ENCODE peak calls at places on chromosome 7, in five cellular contexts. One of them, this sample, is unnamed.

GRCh38 chr7:2738766-2739549 is 51.0 kb downstream of the AMZ1 start:
- DNase-seq in IMR-90: no peak
- DNase-seq in CD4-positive, alpha-beta T cell: no peak
- DNase-seq in left ventricle myocardium inferior: no peak
- DNase-seq in pancreas: no peak
- DNase-seq in this sample: no peak

GRCh38 chr7:23292623-23293022 is 6.5 kb upstream of the MALSU1 start:
- DNase-seq in IMR-90: no peak
- DNase-seq in CD4-positive, alpha-beta T cell: no peak
- DNase-seq in left ventricle myocardium inferior: no peak
- DNase-seq in pancreas: no peak
- DNase-seq in this sample: no peak

GRCh38 chr7:2043316-2044039 is 189.3 kb downstream of the MAD1L1 start:
- DNase-seq in IMR-90: no peak
- DNase-seq in CD4-positive, alpha-beta T cell: peak
- DNase-seq in left ventricle myocardium inferior: peak
- DNase-seq in pancreas: peak
- DNase-seq in this sample: no peak

GRCh38 chr7:151761957-151762356 is 115.0 kb downstream of the PRKAG2 start:
- DNase-seq in IMR-90: no peak
- DNase-seq in CD4-positive, alpha-beta T cell: no peak
- DNase-seq in left ventricle myocardium inferior: no peak
- DNase-seq in pancreas: no peak
- DNase-seq in this sample: no peak

GRCh38 chr7:78702770-78703169 is 750.7 kb downstream of the MAGI2 start:
- DNase-seq in IMR-90: peak
- DNase-seq in CD4-positive, alpha-beta T cell: no peak
- DNase-seq in left ventricle myocardium inferior: no peak
- DNase-seq in pancreas: no peak
- DNase-seq in this sample: no peak

GRCh38 chr7:2958416-2959342 is 85.0 kb downstream of the CARD11 start:
- DNase-seq in IMR-90: no peak
- DNase-seq in CD4-positive, alpha-beta T cell: peak
- DNase-seq in left ventricle myocardium inferior: no peak
- DNase-seq in pancreas: peak
- DNase-seq in this sample: no peak

GRCh38 chr7:127629268-127629854 is 11.4 kb upstream of the PAX4 start:
- DNase-seq in IMR-90: no peak
- DNase-seq in CD4-positive, alpha-beta T cell: peak
- DNase-seq in left ventricle myocardium inferior: no peak
- DNase-seq in pancreas: peak
- DNase-seq in this sample: no peak

GRCh38 chr7:151806204-151806603 is 70.7 kb downstream of the PRKAG2 start:
- DNase-seq in IMR-90: no peak
- DNase-seq in CD4-positive, alpha-beta T cell: no peak
- DNase-seq in left ventricle myocardium inferior: no peak
- DNase-seq in pancreas: peak
- DNase-seq in this sample: no peak

GRCh38 chr7:12199363-12199762 is 11.7 kb upstream of the TMEM106B start:
- DNase-seq in IMR-90: peak
- DNase-seq in CD4-positive, alpha-beta T cell: no peak
- DNase-seq in left ventricle myocardium inferior: no peak
- DNase-seq in pancreas: no peak
- DNase-seq in this sample: no peak

GRCh38 chr7:116354546-116355422 is 144.4 kb downstream of the TES start:
- DNase-seq in IMR-90: peak
- DNase-seq in CD4-positive, alpha-beta T cell: no peak
- DNase-seq in left ventricle myocardium inferior: peak
- DNase-seq in pancreas: peak
- DNase-seq in this sample: no peak

GRCh38 chr7:106104861-106105260 is 7.3 kb downstream of the SYPL1 start:
- DNase-seq in IMR-90: no peak
- DNase-seq in CD4-positive, alpha-beta T cell: no peak
- DNase-seq in left ventricle myocardium inferior: no peak
- DNase-seq in pancreas: no peak
- DNase-seq in this sample: no peak

GRCh38 chr7:123682690-123683089 is 27.0 kb downstream of the LMOD2 start:
- DNase-seq in IMR-90: peak
- DNase-seq in CD4-positive, alpha-beta T cell: no peak
- DNase-seq in left ventricle myocardium inferior: no peak
- DNase-seq in pancreas: no peak
- DNase-seq in this sample: no peak

GRCh38 chr7:89837515-89837914 is 316.8 kb upstream of the STEAP1 start:
- DNase-seq in IMR-90: no peak
- DNase-seq in CD4-positive, alpha-beta T cell: no peak
- DNase-seq in left ventricle myocardium inferior: no peak
- DNase-seq in pancreas: no peak
- DNase-seq in this sample: no peak

GRCh38 chr7:72244826-72245398 is 167.2 kb downstream of the CALN1 start:
- DNase-seq in IMR-90: no peak
- DNase-seq in CD4-positive, alpha-beta T cell: no peak
- DNase-seq in left ventricle myocardium inferior: no peak
- DNase-seq in pancreas: no peak
- DNase-seq in this sample: peak

GRCh38 chr7:121391686-121392085 is 4.4 kb downstream of the FAM3C start:
- DNase-seq in IMR-90: no peak
- DNase-seq in CD4-positive, alpha-beta T cell: no peak
- DNase-seq in left ventricle myocardium inferior: no peak
- DNase-seq in pancreas: no peak
- DNase-seq in this sample: no peak

GRCh38 chr7:90552521-90552920 is 43.6 kb upstream of the CDK14 start:
- DNase-seq in IMR-90: peak
- DNase-seq in CD4-positive, alpha-beta T cell: no peak
- DNase-seq in left ventricle myocardium inferior: no peak
- DNase-seq in pancreas: no peak
- DNase-seq in this sample: no peak

GRCh38 chr7:36278069-36278766 is 111.4 kb upstream of the ANLN start:
- DNase-seq in IMR-90: no peak
- DNase-seq in CD4-positive, alpha-beta T cell: no peak
- DNase-seq in left ventricle myocardium inferior: no peak
- DNase-seq in pancreas: no peak
- DNase-seq in this sample: no peak

GRCh38 chr7:5695037-5695708 is 86.3 kb downstream of the RNF216 start:
- DNase-seq in IMR-90: peak
- DNase-seq in CD4-positive, alpha-beta T cell: peak
- DNase-seq in left ventricle myocardium inferior: no peak
- DNase-seq in pancreas: no peak
- DNase-seq in this sample: peak

GRCh38 chr7:92834661-92835139 is 1.7 kb downstream of the CDK6 start:
- DNase-seq in IMR-90: no peak
- DNase-seq in CD4-positive, alpha-beta T cell: no peak
- DNase-seq in left ventricle myocardium inferior: no peak
- DNase-seq in pancreas: peak
- DNase-seq in this sample: no peak

GRCh38 chr7:155166673-155167370 is 96.7 kb downstream of the HTR5A start:
- DNase-seq in IMR-90: peak
- DNase-seq in CD4-positive, alpha-beta T cell: no peak
- DNase-seq in left ventricle myocardium inferior: no peak
- DNase-seq in pancreas: no peak
- DNase-seq in this sample: no peak

GRCh38 chr7:74656421-74656910 is 1.1 kb upstream of the GTF2I start:
- DNase-seq in IMR-90: no peak
- DNase-seq in CD4-positive, alpha-beta T cell: peak
- DNase-seq in left ventricle myocardium inferior: peak
- DNase-seq in pancreas: peak
- DNase-seq in this sample: peak

GRCh38 chr7:78398081-78398480 is 599.5 kb downstream of the PHTF2 start:
- DNase-seq in IMR-90: no peak
- DNase-seq in CD4-positive, alpha-beta T cell: no peak
- DNase-seq in left ventricle myocardium inferior: no peak
- DNase-seq in pancreas: no peak
- DNase-seq in this sample: peak

GRCh38 chr7:17521437-17521836 is 223.0 kb downstream of the AHR start:
- DNase-seq in IMR-90: peak
- DNase-seq in CD4-positive, alpha-beta T cell: no peak
- DNase-seq in left ventricle myocardium inferior: no peak
- DNase-seq in pancreas: no peak
- DNase-seq in this sample: no peak

GRCh38 chr7:50594734-50595537 is 29.7 kb upstream of the DDC start:
- DNase-seq in IMR-90: no peak
- DNase-seq in CD4-positive, alpha-beta T cell: no peak
- DNase-seq in left ventricle myocardium inferior: no peak
- DNase-seq in pancreas: no peak
- DNase-seq in this sample: no peak
- H3K27ac ChIP-seq in IMR-90: no peak
- H3K27ac ChIP-seq in CD4-positive, alpha-beta T cell: no peak
- H3K27ac ChIP-seq in left ventricle myocardium inferior: no peak
- H3K27ac ChIP-seq in pancreas: no peak
- H3K27ac ChIP-seq in this sample: no peak

GRCh38 chr7:140638311-140638791 is 2.3 kb downstream of the DENND2A start:
- DNase-seq in IMR-90: peak
- DNase-seq in CD4-positive, alpha-beta T cell: no peak
- DNase-seq in left ventricle myocardium inferior: no peak
- DNase-seq in pancreas: no peak
- DNase-seq in this sample: no peak

GRCh38 chr7:140631602-140632001 is 9.0 kb downstream of the DENND2A start:
- DNase-seq in IMR-90: no peak
- DNase-seq in CD4-positive, alpha-beta T cell: no peak
- DNase-seq in left ventricle myocardium inferior: no peak
- DNase-seq in pancreas: no peak
- DNase-seq in this sample: no peak

GRCh38 chr7:140639366-140640053 is 1.1 kb downstream of the DENND2A start:
- DNase-seq in IMR-90: peak
- DNase-seq in CD4-positive, alpha-beta T cell: no peak
- DNase-seq in left ventricle myocardium inferior: no peak
- DNase-seq in pancreas: peak
- DNase-seq in this sample: no peak

GRCh38 chr7:140635821-140636220 is 4.8 kb downstream of the DENND2A start:
- DNase-seq in IMR-90: no peak
- DNase-seq in CD4-positive, alpha-beta T cell: no peak
- DNase-seq in left ventricle myocardium inferior: no peak
- DNase-seq in pancreas: no peak
- DNase-seq in this sample: no peak

GRCh38 chr7:140635345-140635744 is 5.3 kb downstream of the DENND2A start:
- DNase-seq in IMR-90: no peak
- DNase-seq in CD4-positive, alpha-beta T cell: no peak
- DNase-seq in left ventricle myocardium inferior: no peak
- DNase-seq in pancreas: no peak
- DNase-seq in this sample: no peak
- H3K27ac ChIP-seq in IMR-90: no peak
- H3K27ac ChIP-seq in CD4-positive, alpha-beta T cell: no peak
- H3K27ac ChIP-seq in left ventricle myocardium inferior: peak
- H3K27ac ChIP-seq in pancreas: no peak
- H3K27ac ChIP-seq in this sample: no peak

DNA sequence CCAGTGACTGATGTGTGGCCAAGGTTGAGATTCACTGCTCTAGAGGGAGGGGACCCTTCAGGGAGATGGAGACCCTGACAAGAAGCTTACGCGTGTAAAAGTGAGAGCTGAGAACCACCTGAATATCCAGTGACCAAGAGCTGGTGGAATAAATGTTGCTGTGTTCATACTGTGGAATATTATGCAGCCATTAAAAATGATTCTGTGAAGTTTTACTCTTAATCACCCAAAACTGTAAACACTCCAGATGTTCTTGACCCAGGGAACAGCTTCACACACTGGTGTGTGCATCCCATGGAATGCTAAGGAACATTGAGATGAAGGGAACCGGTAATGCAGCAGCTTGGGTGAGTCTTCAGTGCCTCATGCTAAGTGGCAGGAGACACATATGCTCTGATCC is 4.3 kb upstream of the POLM start:
- DNase-seq in IMR-90: no peak
- DNase-seq in CD4-positive, alpha-beta T cell: no peak
- DNase-seq in left ventricle myocardium inferior: no peak
- DNase-seq in pancreas: no peak
- DNase-seq in this sample: no peak
- H3K27ac ChIP-seq in IMR-90: no peak
- H3K27ac ChIP-seq in CD4-positive, alpha-beta T cell: no peak
- H3K27ac ChIP-seq in left ventricle myocardium inferior: peak
- H3K27ac ChIP-seq in pancreas: no peak
- H3K27ac ChIP-seq in this sample: no peak

GRCh38 chr7:75992083-75992755 is 2.2 kb downstream of the TMEM120A start:
- DNase-seq in IMR-90: no peak
- DNase-seq in CD4-positive, alpha-beta T cell: no peak
- DNase-seq in left ventricle myocardium inferior: no peak
- DNase-seq in pancreas: peak
- DNase-seq in this sample: no peak

GRCh38 chr7:75987805-75988630 is 6.4 kb downstream of the TMEM120A start:
- DNase-seq in IMR-90: no peak
- DNase-seq in CD4-positive, alpha-beta T cell: no peak
- DNase-seq in left ventricle myocardium inferior: no peak
- DNase-seq in pancreas: no peak
- DNase-seq in this sample: no peak

GRCh38 chr7:75991531-75992082 is 2.8 kb downstream of the TMEM120A start:
- DNase-seq in IMR-90: no peak
- DNase-seq in CD4-positive, alpha-beta T cell: no peak
- DNase-seq in left ventricle myocardium inferior: no peak
- DNase-seq in pancreas: peak
- DNase-seq in this sample: no peak

GRCh38 chr7:75989084-75989725 is 5.2 kb downstream of the TMEM120A start:
- DNase-seq in IMR-90: no peak
- DNase-seq in CD4-positive, alpha-beta T cell: no peak
- DNase-seq in left ventricle myocardium inferior: peak
- DNase-seq in pancreas: no peak
- DNase-seq in this sample: peak

GRCh38 chr7:75989726-75990388 is 4.5 kb downstream of the TMEM120A start:
- DNase-seq in IMR-90: no peak
- DNase-seq in CD4-positive, alpha-beta T cell: no peak
- DNase-seq in left ventricle myocardium inferior: peak
- DNase-seq in pancreas: no peak
- DNase-seq in this sample: no peak
- H3K27ac ChIP-seq in IMR-90: no peak
- H3K27ac ChIP-seq in CD4-positive, alpha-beta T cell: no peak
- H3K27ac ChIP-seq in left ventricle myocardium inferior: peak
- H3K27ac ChIP-seq in pancreas: peak
- H3K27ac ChIP-seq in this sample: no peak

GRCh38 chr7:30690011-30690410 is 7.8 kb upstream of the CRHR2 start:
- DNase-seq in IMR-90: no peak
- DNase-seq in CD4-positive, alpha-beta T cell: no peak
- DNase-seq in left ventricle myocardium inferior: no peak
- DNase-seq in pancreas: no peak
- DNase-seq in this sample: no peak
- H3K27ac ChIP-seq in IMR-90: no peak
- H3K27ac ChIP-seq in CD4-positive, alpha-beta T cell: no peak
- H3K27ac ChIP-seq in left ventricle myocardium inferior: no peak
- H3K27ac ChIP-seq in pancreas: no peak
- H3K27ac ChIP-seq in this sample: no peak

GRCh38 chr7:83925860-83926259 is 268.7 kb downstream of the SEMA3A start:
- DNase-seq in IMR-90: peak
- DNase-seq in CD4-positive, alpha-beta T cell: no peak
- DNase-seq in left ventricle myocardium inferior: no peak
- DNase-seq in pancreas: no peak
- DNase-seq in this sample: no peak
- H3K27ac ChIP-seq in IMR-90: no peak
- H3K27ac ChIP-seq in CD4-positive, alpha-beta T cell: no peak
- H3K27ac ChIP-seq in left ventricle myocardium inferior: no peak
- H3K27ac ChIP-seq in pancreas: no peak
- H3K27ac ChIP-seq in this sample: no peak

GRCh38 chr7:22179442-22179879 is 177.5 kb downstream of the RAPGEF5 start:
- DNase-seq in IMR-90: no peak
- DNase-seq in CD4-positive, alpha-beta T cell: no peak
- DNase-seq in left ventricle myocardium inferior: no peak
- DNase-seq in pancreas: no peak
- DNase-seq in this sample: no peak
- H3K27ac ChIP-seq in IMR-90: no peak
- H3K27ac ChIP-seq in CD4-positive, alpha-beta T cell: no peak
- H3K27ac ChIP-seq in left ventricle myocardium inferior: no peak
- H3K27ac ChIP-seq in pancreas: no peak
- H3K27ac ChIP-seq in this sample: no peak

This sample was measured in caudate nucleus.